ENCODE peak calls at places on chromosomes 11 and 22, in seven cellular contexts. D is NCI-H1092, C is ELR, F is caudate nucleus, G is NCI-H2171, B is mucosa of gallbladder, V is A172. X is an unnamed sample.

GRCh38 chr11:36289226-36289852 is at the start of gene COMMD9:
- DNase-seq in G (peak; percentile 99), B (peak; percentile 95), C (peak; percentile 97), D (peak; percentile 83), V (peak; percentile 92), F (peak; percentile 86), X (peak; percentile 63)

GRCh38 chr11:49995559-49995958 is 13.2 kb upstream of the OR4C12 start:
- DNase-seq in G (peak; percentile 74), F (no peak), V (peak; percentile 67), D (peak; percentile 36), B (peak; percentile 48), C (peak; percentile 75), X (peak; percentile 15)

GRCh38 chr11:111093061-111093460 is 152.5 kb upstream of the POU2AF2 start:
- DNase-seq in C (no peak), G (no peak), F (no peak), D (no peak), V (no peak), B (no peak), X (no peak)

GRCh38 chr11:11476499-11476898 is 123.4 kb upstream of the CSNK2A3 start:
- DNase-seq in B (no peak), C (no peak), G (no peak), F (no peak), D (no peak), V (no peak), X (no peak)

GRCh38 chr11:115489466-115489865 is 14.7 kb downstream of the CADM1 start:
- DNase-seq in G (no peak), V (no peak), D (no peak), F (no peak), C (no peak), B (no peak), X (no peak)

GRCh38 chr22:27124336-27125023 is 467.1 kb downstream of the MIAT start:
- DNase-seq in G (peak; percentile 87), B (peak; percentile 34), D (no peak), F (no peak), V (no peak), C (no peak), X (peak; percentile 87)

GRCh38 chr22:49426098-49426497 is 401.6 kb downstream of the BRD1 start:
- DNase-seq in F (no peak), D (no peak), G (peak; percentile 63), V (no peak), C (no peak), B (no peak), X (no peak)

GRCh38 chr22:31857247-31857646 is 87.1 kb upstream of the YWHAH start:
- DNase-seq in B (no peak), D (peak; percentile 52), G (peak; percentile 93), V (no peak), C (no peak), F (no peak), X (no peak)

GRCh38 chr11:129417458-129417857 is 41.8 kb downstream of the BARX2 start:
- DNase-seq in V (no peak), G (no peak), D (no peak), B (no peak), F (no peak), C (no peak), X (no peak)

GRCh38 chr22:31296258-31296657 is 4.0 kb upstream of the PIK3IP1 start:
- DNase-seq in V (no peak), F (no peak), G (no peak), B (no peak), D (no peak), C (peak; percentile 68), X (no peak)

GRCh38 chr11:64850979-64851567 is 6.6 kb upstream of the CDC42BPG start:
- DNase-seq in B (no peak), V (no peak), C (peak; percentile 56), F (no peak), G (no peak), D (no peak), X (no peak)

X was measured in DMS 273 treated with DMSO at 0.1 percent for 48 hours.